ENCODE peak calls at places on chromosomes 3 and 15, in six cellular contexts. I is testis, E is astrocyte, Y is stomach, J is transverse colon, L is pancreas. H is an unnamed sample.

GRCh38 chr3:42660131-42660715 is 6.7 kb downstream of the ZBTB47 start:
- DNase-seq in I (no peak), E (no peak), Y (no peak), J (no peak), L (no peak), H (no peak)

GRCh38 chr15:88904257-88904807 is 8.8 kb downstream of the MFGE8 start:
- DNase-seq in I (no peak), E (no peak), Y (no peak), J (no peak), L (no peak), H (peak; percentile 31)

GRCh38 chr3:150242220-150242938 is 165.7 kb upstream of the TSC22D2 start:
- DNase-seq in I (no peak), E (peak; percentile 78), Y (no peak), J (no peak), L (no peak), H (no peak)

GRCh38 chr3:179016979-179017670 is 54.5 kb downstream of the ZMAT3 start:
- DNase-seq in I (no peak), E (no peak), Y (no peak), J (no peak), L (no peak), H (no peak)

GRCh38 chr3:139120336-139120971 is 75.8 kb upstream of the PRR23C start:
- DNase-seq in I (no peak), E (peak; percentile 63), Y (no peak), J (no peak), L (no peak), H (no peak)

GRCh38 chr3:53346514-53346913 is 829 bp downstream of the DCP1A start:
- DNase-seq in I (peak; percentile 48), E (peak; percentile 23), Y (no peak), J (no peak), L (no peak), H (no peak)

GRCh38 chr15:33565099-33565498 is 254.3 kb downstream of the RYR3 start:
- DNase-seq in I (peak; percentile 36), E (peak; percentile 52), Y (no peak), J (no peak), L (no peak), H (no peak)

GRCh38 chr3:32831062-32831461 is 13.3 kb downstream of the TRIM71 start:
- DNase-seq in I (no peak), E (no peak), Y (no peak), J (no peak), L (no peak), H (no peak)

GRCh38 chr3:65181397-65181871 is 493.6 kb upstream of the ADAMTS9 start:
- DNase-seq in I (peak; percentile 61), E (no peak), Y (no peak), J (peak; percentile 25), L (no peak), H (no peak)

GRCh38 chr15:96701443-96701842 is 370.9 kb downstream of the NR2F2 start:
- DNase-seq in I (no peak), E (no peak), Y (no peak), J (no peak), L (no peak), H (no peak)

GRCh38 chr3:149969110-149969944 is 1.4 kb downstream of the PFN2 start:
- DNase-seq in I (peak; percentile 79), E (peak; percentile 83), Y (no peak), J (peak; percentile 31), L (no peak), H (no peak)

GRCh38 chr15:39789736-39790135 is 7.1 kb upstream of the FSIP1 start:
- DNase-seq in I (no peak), E (no peak), Y (no peak), J (no peak), L (no peak), H (no peak)

GRCh38 chr3:108346301-108346989 is 50.1 kb downstream of the HHLA2 start:
- DNase-seq in I (no peak), E (peak; percentile 47), Y (no peak), J (no peak), L (no peak), H (no peak)

GRCh38 chr3:44885618-44886017 is 11.2 kb downstream of the TGM4 start:
- DNase-seq in I (no peak), E (peak; percentile 93), Y (no peak), J (no peak), L (no peak), H (no peak)

GRCh38 chr3:102053375-102053989 is 204.2 kb downstream of the NFKBIZ start:
- DNase-seq in I (no peak), E (peak; percentile 80), Y (no peak), J (no peak), L (no peak), H (no peak)

GRCh38 chr15:81239190-81239589 is 42.5 kb downstream of the IL16 start:
- DNase-seq in I (no peak), E (peak; percentile 23), Y (no peak), J (no peak), L (no peak), H (no peak)

GRCh38 chr15:42371125-42371524 is 11.8 kb downstream of the CAPN3 start:
- DNase-seq in I (no peak), E (no peak), Y (no peak), J (no peak), L (no peak), H (no peak)

GRCh38 chr3:33919721-33920120 is 121.3 kb downstream of the PDCD6IP start:
- DNase-seq in I (no peak), E (no peak), Y (no peak), J (no peak), L (no peak), H (no peak)

GRCh38 chr3:128607710-128608048 is 42.9 kb downstream of the RPN1 start:
- DNase-seq in I (peak; percentile 27), E (no peak), Y (no peak), J (no peak), L (no peak), H (no peak)

GRCh38 chr15:74320358-74321247 is 46.8 kb downstream of the CYP11A1 start:
- DNase-seq in I (peak; percentile 59), E (no peak), Y (peak; percentile 44), J (peak; percentile 37), L (no peak), H (no peak)

GRCh38 chr3:70963412-70963811 is 620.1 kb downstream of the FOXP1 start:
- DNase-seq in I (no peak), E (peak; percentile 89), Y (no peak), J (no peak), L (no peak), H (no peak)

GRCh38 chr3:99943931-99944761 is 126.5 kb downstream of the CMSS1 start:
- DNase-seq in I (no peak), E (peak; percentile 63), Y (no peak), J (no peak), L (no peak), H (no peak)

GRCh38 chr3:56702487-56703315 is 19.6 kb upstream of the TASOR start:
- DNase-seq in I (peak; percentile 71), E (peak; percentile 52), Y (peak; percentile 45), J (peak; percentile 37), L (no peak), H (no peak)

GRCh38 chr3:48128779-48129178 is 59.4 kb downstream of the CDC25A start:
- DNase-seq in I (no peak), E (no peak), Y (no peak), J (no peak), L (no peak), H (no peak)

GRCh38 chr3:62392893-62393292 is 19.5 kb upstream of the FEZF2 start:
- DNase-seq in I (no peak), E (no peak), Y (no peak), J (no peak), L (no peak), H (no peak)
- H3K4me3 ChIP-seq in I (no peak overlapping the region), E (no peak overlapping the region), Y (no peak overlapping the region), J (no peak overlapping the region), L (no peak overlapping the region), H (no peak overlapping the region)

DNA sequence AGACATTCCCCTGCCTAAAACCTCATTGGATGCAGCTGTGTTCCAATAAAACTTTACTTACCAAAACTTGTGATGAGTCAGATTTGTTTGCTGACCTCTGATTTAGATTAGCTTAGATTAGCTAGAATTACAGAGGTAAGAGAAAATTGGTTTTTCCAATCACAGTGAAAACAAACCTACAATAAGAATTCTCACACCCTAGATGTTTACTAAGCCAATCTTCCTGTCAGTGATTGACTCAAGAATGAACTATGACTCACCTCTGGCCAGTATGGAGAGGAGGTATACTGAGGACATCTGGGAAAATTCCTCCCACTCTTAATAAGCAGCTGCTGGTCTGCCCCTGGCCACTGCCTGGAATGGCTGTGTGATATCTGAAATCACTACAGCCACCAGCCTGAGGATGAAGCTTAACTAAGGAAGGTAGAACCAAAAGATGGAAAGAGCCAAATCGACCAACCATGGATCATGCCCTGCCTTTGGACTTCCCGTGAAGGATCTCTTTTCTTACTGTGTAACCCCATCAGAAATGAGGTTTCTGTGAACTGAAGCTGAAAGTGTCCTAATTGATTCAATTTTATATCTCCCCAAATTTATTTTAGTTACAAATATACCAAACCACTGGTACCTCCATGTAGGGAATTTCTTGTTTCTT is 19.0 kb upstream of the GHSR start:
- DNase-seq in I (no peak), E (peak; percentile 74), Y (no peak), J (no peak), L (no peak), H (no peak)
- H3K4me1 ChIP-seq in I (no peaks in the 10 kb centered on the region), E (peaks cover 9% of the 10 kb centered on the region), Y (no peaks in the 10 kb centered on the region), J (no peaks in the 10 kb centered on the region), L (no peaks in the 10 kb centered on the region), H (no peaks in the 10 kb centered on the region)

GRCh38 chr15:31365655-31366127 is 39.1 kb downstream of the KLF13 start:
- DNase-seq in I (peak; percentile 97), E (peak; percentile 38), Y (peak; percentile 97), J (peak; percentile 96), L (peak; percentile 88), H (peak; percentile 97)
- TF ChIP-seq CTCF in I (no peak), E (no peak), Y (peak; percentile 48), J (peak; percentile 36), L (peak; percentile 30), H (peak; percentile 60)

GRCh38 chr3:13877911-13878710 is 1.8 kb downstream of the WNT7A start:
- DNase-seq in I (no peak), E (no peak), Y (no peak), J (no peak), L (no peak), H (peak; percentile 64)
- H3K4me3 ChIP-seq in I (no peak overlapping the region), E (no peak overlapping the region), Y (peak overlapping the region; percentile 29), J (no peak overlapping the region), L (no peak overlapping the region), H (peak overlapping the region; percentile 36)

GRCh38 chr3:172191629-172192028 is 152.3 kb downstream of the FNDC3B start:
- DNase-seq in I (no peak), E (no peak), Y (no peak), J (no peak), L (no peak), H (no peak)
- H3K4me1 ChIP-seq in I (peaks cover 6% of the 10 kb centered on the region), E (peaks cover 13% of the 10 kb centered on the region), Y (peaks cover 3% of the 10 kb centered on the region), J (peaks cover 10% of the 10 kb centered on the region), L (no peaks in the 10 kb centered on the region), H (peaks cover 7% of the 10 kb centered on the region)